ENCODE peak calls at places on chromosomes 13 and 19, in four cellular contexts. C, S, R and M are unnamed samples.

GRCh38 chr13:48531416-48532145 is 1.3 kb downstream of the RCBTB2 start:
- DNase-seq in C (no peak), S (peak; percentile 13), R (no peak), M (no peak)

GRCh38 chr13:30443957-30444404 is 21.7 kb downstream of the UBE2L5 start:
- DNase-seq in S (no peak), R (no peak), C (no peak), M (peak; percentile 21)

GRCh38 chr19:14021474-14021873 is 6.5 kb upstream of the RLN3 start:
- DNase-seq in R (peak; percentile 31), C (no peak), S (no peak), M (peak; percentile 56)

GRCh38 chr19:5067666-5068065 is 98.8 kb downstream of the KDM4B start:
- DNase-seq in C (no peak), R (peak; percentile 23), S (no peak), M (no peak)

GRCh38 chr13:95256086-95256485 is 45.2 kb downstream of the ABCC4 start:
- DNase-seq in S (peak; percentile 23), C (peak; percentile 37), R (no peak), M (no peak)

GRCh38 chr19:40242480-40242879 is 16.0 kb upstream of the CCNP start:
- DNase-seq in S (no peak), R (no peak), C (no peak), M (no peak)

GRCh38 chr13:114090476-114090875 is 41.9 kb downstream of the RASA3 start:
- DNase-seq in C (no peak), R (no peak), S (no peak), M (peak; percentile 29)

GRCh38 chr13:95784161-95784880 is 107.4 kb downstream of the DNAJC3 start:
- DNase-seq in S (peak; percentile 9), C (no peak), R (no peak), M (peak; percentile 30)

GRCh38 chr13:107374038-107374437 is 806.1 kb upstream of the ARGLU1 start:
- DNase-seq in C (no peak), S (no peak), R (no peak), M (no peak)

GRCh38 chr19:35693835-35694599 is 10.3 kb upstream of the ZBTB32 start:
- DNase-seq in S (peak; percentile 81), C (peak; percentile 94), R (peak; percentile 90), M (peak; percentile 91)